ENCODE peak calls at places on chromosome 18, in five cellular contexts. L is hepatocyte, D is A673, V is MM.1S, S is fibroblast of lung. P is an unnamed sample.
A peak's percentile ranks its signal among the peaks of the same experiment; 100 is the strongest.

GRCh38 chr18:3345452-3345851 is 83.5 kb downstream of the MYL12B start:
- DNase-seq in L (no peak), D (no peak), V (no peak), S (no peak), P (no peak)

GRCh38 chr18:7923105-7923504 is 356.0 kb downstream of the PTPRM start:
- DNase-seq in L (no peak), D (no peak), V (no peak), S (no peak), P (peak; percentile 9)

GRCh38 chr18:3652380-3653262 is 202.6 kb downstream of the TGIF1 start:
- DNase-seq in L (peak; percentile 91), D (peak; percentile 87), V (no peak), S (peak; percentile 99), P (peak; percentile 99)

GRCh38 chr18:3346487-3346886 is 84.6 kb downstream of the MYL12B start:
- DNase-seq in L (no peak), D (no peak), V (no peak), S (no peak), P (no peak)

GRCh38 chr18:53753616-53754015 is 470.9 kb downstream of the MBD2 start:
- DNase-seq in L (no peak), D (peak; percentile 75), V (no peak), S (no peak), P (no peak)

GRCh38 chr18:3972291-3972985 is 482.7 kb downstream of the DLGAP1 start:
- DNase-seq in L (no peak), D (no peak), V (no peak), S (peak; percentile 17), P (no peak)

GRCh38 chr18:7658701-7659100 is 91.6 kb downstream of the PTPRM start:
- DNase-seq in L (no peak), D (no peak), V (no peak), S (peak; percentile 23), P (no peak)

GRCh38 chr18:31506024-31506742 is 8.2 kb downstream of the DSG2 start:
- DNase-seq in L (no peak), D (no peak), V (no peak), S (peak; percentile 47), P (peak; percentile 24)

GRCh38 chr18:46547520-46547919 is 109.5 kb downstream of the LOXHD1 start:
- DNase-seq in L (no peak), D (no peak), V (no peak), S (no peak), P (no peak)

GRCh38 chr18:70333757-70334156 is 44.9 kb downstream of the SOCS6 start:
- DNase-seq in L (peak; percentile 55), D (no peak), V (no peak), S (peak; percentile 99), P (peak; percentile 66)

GRCh38 chr18:39841133-39842041 is 2113.6 kb upstream of the PIK3C3 start:
- DNase-seq in L (peak; percentile 84), D (peak; percentile 87), V (no peak), S (peak; percentile 67), P (peak; percentile 35)

GRCh38 chr18:8844721-8845148 is 139.4 kb downstream of the MTCL1 start:
- DNase-seq in L (no peak), D (no peak), V (no peak), S (peak; percentile 69), P (peak; percentile 77)

GRCh38 chr18:25467226-25468065 is 115.5 kb upstream of the ZNF521 start:
- DNase-seq in L (no peak), D (peak; percentile 2), V (no peak), S (peak; percentile 41), P (no peak)

GRCh38 chr18:77111449-77112160 is 21.0 kb downstream of the MBP start:
- DNase-seq in L (no peak), D (no peak), V (no peak), S (no peak), P (no peak)

GRCh38 chr18:44651918-44652317 is 28.8 kb upstream of the SETBP1 start:
- DNase-seq in L (no peak), D (no peak), V (no peak), S (no peak), P (no peak)

GRCh38 chr18:9637036-9637767 is 22.8 kb upstream of the PPP4R1 start:
- DNase-seq in L (no peak), D (no peak), V (no peak), S (peak; percentile 79), P (peak; percentile 79)

GRCh38 chr18:8121942-8122480 is 487.2 kb upstream of the RAB12 start:
- DNase-seq in L (peak; percentile 18), D (no peak), V (no peak), S (peak; percentile 95), P (peak; percentile 53)

GRCh38 chr18:63292844-63293683 is 26.5 kb downstream of the BCL2 start:
- DNase-seq in L (no peak), D (no peak), V (no peak), S (no peak), P (no peak)

GRCh38 chr18:3623769-3624545 is 174.0 kb downstream of the TGIF1 start:
- DNase-seq in L (peak; percentile 85), D (peak; percentile 88), V (no peak), S (peak; percentile 99), P (peak; percentile 98)

GRCh38 chr18:50819027-50819726 is 639 bp downstream of the MRO start:
- DNase-seq in L (peak; percentile 74), D (no peak), V (no peak), S (peak; percentile 39), P (peak; percentile 13)

GRCh38 chr18:47100214-47100831 is 50.0 kb downstream of the HDHD2 start:
- DNase-seq in L (peak; percentile 72), D (peak; percentile 61), V (peak; percentile 16), S (peak; percentile 62), P (peak; percentile 61)

GRCh38 chr18:32550958-32551357 is 80.3 kb upstream of the GAREM1 start:
- DNase-seq in L (peak; percentile 31), D (peak; percentile 42), V (no peak), S (no peak), P (no peak)

GRCh38 chr18:42509702-42510424 is 554.8 kb downstream of the PIK3C3 start:
- DNase-seq in L (no peak), D (no peak), V (no peak), S (no peak), P (no peak)

DNA sequence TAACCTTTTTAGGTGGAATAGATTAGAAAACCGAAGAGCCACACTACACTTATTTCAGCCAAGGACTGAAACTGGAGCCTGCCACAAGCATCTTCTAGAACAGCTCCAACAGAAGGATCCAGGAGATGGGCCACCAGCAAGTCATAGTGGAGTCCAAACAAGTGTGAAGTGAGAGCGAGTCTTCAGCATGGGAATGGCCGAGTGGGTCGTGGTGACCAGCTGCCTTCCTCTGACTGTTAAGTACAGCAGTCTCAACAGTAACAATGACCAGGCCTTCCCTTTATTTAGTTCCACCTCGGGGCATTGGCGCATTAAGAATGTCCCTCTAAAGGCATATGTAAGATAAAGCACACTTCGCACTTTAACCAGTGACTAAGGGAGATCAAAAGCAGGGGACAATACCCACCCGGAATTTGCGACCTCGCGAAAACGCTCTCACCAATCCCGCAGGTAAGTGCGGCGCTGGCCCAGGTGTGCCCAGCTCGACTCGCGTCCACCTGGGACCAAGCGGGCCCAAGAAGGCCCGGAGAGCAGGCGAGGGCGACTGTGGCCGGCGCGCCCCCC is 1.1 kb downstream of the L3MBTL4 start:
- DNase-seq in L (no peak), D (no peak), V (no peak), S (no peak), P (no peak)
- TF ChIP-seq EZH2 in L (peak; percentile 53), D (no peak), V (no peak), S (no peak), P (no peak)

GRCh38 chr18:11752116-11752911 is 63.2 kb downstream of the GNAL start:
- DNase-seq in L (peak; percentile 41), D (peak; percentile 12), V (no peak), S (peak; percentile 27), P (peak; percentile 41)
- TF ChIP-seq EZH2 in L (peak; percentile 27), D (peak; percentile 86), V (no peak), S (peak; percentile 44), P (peak; percentile 7)

DNA sequence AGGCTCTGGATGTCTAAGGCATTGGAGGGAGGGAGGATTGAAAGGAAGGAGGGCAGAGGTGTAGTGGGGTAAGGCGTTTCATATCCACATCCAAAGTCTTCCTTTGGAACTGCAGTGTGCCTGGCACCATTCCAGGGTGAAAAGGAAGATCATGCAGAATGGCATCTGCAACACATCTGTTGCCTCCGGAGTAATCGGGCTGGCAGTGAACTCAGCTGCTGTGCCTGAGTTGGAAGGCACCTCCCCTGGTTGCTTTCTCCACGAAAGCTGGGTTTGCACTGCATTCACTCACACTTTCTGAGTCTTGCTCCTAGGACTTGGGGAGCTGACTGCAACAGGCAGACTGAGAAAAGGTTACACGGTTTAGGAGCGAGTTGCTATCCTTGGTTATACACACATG is 30.3 kb upstream of the SEC11C start:
- DNase-seq in L (no peak), D (peak; percentile 68), V (no peak), S (no peak), P (no peak)
- TF ChIP-seq EZH2 in L (no peak), D (no peak), V (no peak), S (no peak), P (no peak)

DNA sequence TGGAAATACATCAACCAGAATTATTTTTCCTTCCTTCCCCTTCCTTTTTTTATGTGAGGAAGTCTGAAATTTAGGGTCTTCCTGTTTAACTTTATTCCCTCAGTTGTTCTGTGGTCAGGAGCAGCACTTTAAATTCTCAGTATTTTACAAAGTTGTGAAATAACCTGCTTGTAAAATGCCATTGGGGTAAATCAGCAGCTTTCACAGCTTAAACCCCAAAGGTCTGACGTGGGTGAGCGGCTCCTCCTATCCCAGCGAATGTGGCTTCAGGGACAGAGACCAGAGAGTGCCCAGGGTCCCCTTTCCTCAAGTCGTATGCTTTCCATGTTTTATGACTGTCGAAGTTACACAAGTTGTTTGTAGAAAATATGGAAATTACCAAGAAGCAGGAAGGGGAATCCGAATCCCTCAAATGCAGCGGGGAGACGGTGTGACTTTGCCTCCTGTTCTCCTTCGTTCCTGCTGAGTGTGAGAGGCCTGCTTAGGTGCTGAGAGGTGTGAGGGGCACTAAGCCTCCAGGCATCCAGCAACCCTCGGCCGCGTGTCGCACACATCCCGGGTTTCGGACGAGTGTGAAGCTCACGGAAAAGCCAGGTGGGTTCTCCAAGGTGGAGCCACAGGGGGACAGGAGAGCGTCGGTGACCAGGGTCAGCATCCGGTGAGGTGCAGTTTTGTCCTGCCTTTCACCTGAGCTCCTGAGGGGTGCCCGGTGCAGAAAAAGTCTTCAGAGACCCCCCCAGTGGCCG is 10.8 kb upstream of the KCNG2 start:
- DNase-seq in L (no peak), D (no peak), V (no peak), S (no peak), P (no peak)
- TF ChIP-seq EZH2 in L (no peak), D (no peak), V (no peak), S (no peak), P (no peak)

GRCh38 chr18:21900594-21901352 is 160.2 kb downstream of the MIB1 start:
- DNase-seq in L (peak; percentile 64), D (no peak), V (no peak), S (no peak), P (no peak)

GRCh38 chr18:21901423-21901822 is 160.8 kb downstream of the MIB1 start:
- DNase-seq in L (no peak), D (no peak), V (no peak), S (no peak), P (no peak)

GRCh38 chr18:21894619-21895367 is 154.2 kb downstream of the MIB1 start:
- DNase-seq in L (no peak), D (no peak), V (no peak), S (no peak), P (no peak)

GRCh38 chr18:21896732-21897336 is 156.2 kb downstream of the MIB1 start:
- DNase-seq in L (no peak), D (no peak), V (no peak), S (no peak), P (no peak)

DNA sequence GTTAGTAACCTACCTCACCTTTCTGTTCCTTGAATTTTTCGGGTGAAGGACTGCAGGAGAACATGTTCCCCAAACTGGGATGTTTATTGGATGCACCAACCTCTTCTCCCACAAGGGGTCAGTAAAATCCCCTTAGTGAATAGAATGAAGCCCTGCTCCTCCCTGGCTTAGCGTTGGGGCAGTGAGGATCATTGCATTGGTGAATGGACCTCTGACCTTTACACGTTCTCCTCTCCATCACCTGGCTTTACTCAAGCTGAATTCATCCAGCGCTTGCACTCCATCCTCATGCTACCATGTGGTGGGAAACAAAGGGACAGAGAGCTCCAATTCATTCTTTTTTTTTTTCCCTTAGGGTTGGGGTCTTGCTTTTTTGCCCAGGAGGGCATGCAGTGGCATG is 157.2 kb downstream of the MIB1 start:
- DNase-seq in L (peak; percentile 81), D (peak; percentile 55), V (peak; percentile 52), S (peak; percentile 25), P (peak; percentile 77)
- TF ChIP-seq EZH2 in L (no peak), D (no peak), V (no peak), S (no peak), P (no peak)